ENCODE peak calls at places on chromosomes 12 and 14, in five cellular contexts. E, F, V, N and Y are unnamed samples.
A peak's percentile ranks its signal among the peaks of the same experiment; 100 is the strongest.

GRCh38 chr12:18798445-18799139 is 60.7 kb downstream of the CAPZA3 start:
- DNase-seq in E (no peak), F (no peak), V (no peak), N (no peak), Y (no peak)

GRCh38 chr12:101044512-101045074 is 165.4 kb downstream of the SLC5A8 start:
- DNase-seq in E (no peak), F (no peak), V (no peak), N (no peak), Y (no peak)

GRCh38 chr12:27246141-27246540 is 2.1 kb downstream of the STK38L start:
- DNase-seq in E (no peak), F (no peak), V (no peak), N (no peak), Y (no peak)

GRCh38 chr14:89155491-89155890 is 261.5 kb downstream of the FOXN3 start:
- DNase-seq in E (no peak), F (no peak), V (no peak), N (no peak), Y (no peak)

GRCh38 chr12:10941916-10942607 is 3.0 kb upstream of the TAS2R14 start:
- DNase-seq in E (no peak), F (no peak), V (peak; percentile 60), N (no peak), Y (peak; percentile 9)

GRCh38 chr12:9389796-9390195 is 181.6 kb upstream of the PZP start:
- DNase-seq in E (no peak), F (no peak), V (no peak), N (no peak), Y (no peak)

GRCh38 chr12:65517656-65518210 is 239.2 kb downstream of the MSRB3 start:
- DNase-seq in E (no peak), F (no peak), V (no peak), N (no peak), Y (no peak)

GRCh38 chr12:68532204-68532886 is 78.4 kb upstream of the RAP1B start:
- DNase-seq in E (no peak), F (no peak), V (no peak), N (no peak), Y (no peak)

GRCh38 chr14:70642313-70643235 is 858 bp downstream of the TTC9 start:
- DNase-seq in E (peak; percentile 14), F (peak; percentile 33), V (peak; percentile 91), N (no peak), Y (peak; percentile 12)

GRCh38 chr12:90233168-90234100 is 524.8 kb upstream of the ATP2B1 start:
- DNase-seq in E (no peak), F (no peak), V (no peak), N (no peak), Y (no peak)

GRCh38 chr14:95222151-95222631 is 64.9 kb upstream of the DICER1 start:
- DNase-seq in E (no peak), F (no peak), V (no peak), N (no peak), Y (no peak)

GRCh38 chr14:64201296-64201695 is 92.9 kb downstream of the ESR2 start:
- DNase-seq in E (no peak), F (no peak), V (no peak), N (no peak), Y (no peak)

GRCh38 chr12:104746689-104747088 is 211.4 kb downstream of the SLC41A2 start:
- DNase-seq in E (no peak), F (no peak), V (no peak), N (no peak), Y (no peak)

GRCh38 chr12:18581232-18581962 is 156.4 kb downstream of the PLCZ1 start:
- DNase-seq in E (no peak), F (no peak), V (no peak), N (no peak), Y (no peak)

GRCh38 chr12:89800435-89800834 is 91.8 kb upstream of the ATP2B1 start:
- DNase-seq in E (no peak), F (no peak), V (no peak), N (no peak), Y (peak; percentile 47)

GRCh38 chr12:55965941-55966407 is at the start of gene PMEL:
- DNase-seq in E (no peak), F (no peak), V (no peak), N (no peak), Y (no peak)

GRCh38 chr12:95073698-95074520 is 491 bp upstream of the NR2C1 start:
- DNase-seq in E (peak; percentile 17), F (no peak), V (no peak), N (no peak), Y (no peak)

GRCh38 chr14:21528381-21529348 is 2.5 kb upstream of the SALL2 start:
- DNase-seq in E (no peak), F (no peak), V (no peak), N (no peak), Y (no peak)

GRCh38 chr14:102317564-102318248 is 1.8 kb upstream of the ZNF839 start:
- DNase-seq in E (no peak), F (peak; percentile 24), V (peak; percentile 36), N (peak; percentile 42), Y (no peak)

GRCh38 chr14:102318781-102319276 is 717 bp upstream of the ZNF839 start:
- DNase-seq in E (no peak), F (no peak), V (peak; percentile 79), N (no peak), Y (no peak)

GRCh38 chr14:102314242-102315011 is 5.1 kb upstream of the ZNF839 start:
- DNase-seq in E (peak; percentile 84), F (peak; percentile 77), V (peak; percentile 96), N (peak; percentile 87), Y (peak; percentile 87)

GRCh38 chr14:102316746-102317563 is 2.6 kb upstream of the ZNF839 start:
- DNase-seq in E (peak; percentile 97), F (peak; percentile 95), V (peak; percentile 98), N (peak; percentile 92), Y (peak; percentile 90)

DNA sequence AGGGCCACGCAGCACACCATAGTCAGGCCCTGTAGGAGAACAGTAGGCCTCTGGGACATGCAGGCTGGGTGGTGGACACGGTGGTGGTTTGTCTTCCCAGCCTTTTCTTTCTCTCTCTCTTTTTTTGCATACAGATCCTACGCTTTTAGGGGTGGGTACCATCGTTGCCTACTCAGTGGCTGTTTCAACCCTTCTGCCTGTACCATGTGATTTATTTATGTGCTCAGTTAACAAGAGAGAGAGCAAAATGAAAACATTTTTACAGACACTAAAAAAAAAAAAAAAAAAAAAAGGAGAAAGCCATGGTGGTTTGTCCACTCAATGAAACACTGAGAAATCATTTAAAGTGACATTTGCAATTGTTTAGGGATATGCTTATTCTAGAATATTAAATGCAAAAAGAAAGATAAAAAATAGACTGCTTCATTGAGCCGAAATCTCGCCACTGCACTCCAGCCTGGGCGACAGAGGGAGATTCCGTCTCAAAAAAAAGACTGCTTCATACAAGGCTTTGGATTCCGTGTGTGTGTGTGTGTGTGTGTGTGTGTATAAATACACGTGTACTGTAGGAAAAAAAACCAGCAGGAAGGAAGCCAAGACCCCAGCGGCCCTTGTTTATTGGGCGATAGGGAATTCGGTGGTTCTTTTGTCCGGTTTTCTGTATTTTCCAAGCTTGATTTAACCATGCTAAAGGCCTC is 3.3 kb upstream of the ZNF839 start:
- DNase-seq in E (peak; percentile 54), F (no peak), V (peak; percentile 38), N (no peak), Y (peak; percentile 67)
- H3K4me1 ChIP-seq in E (peaks cover 16% of the 10 kb centered on the region), F (peaks cover 56% of the 10 kb centered on the region), V (peaks cover 60% of the 10 kb centered on the region), N (peaks cover 63% of the 10 kb centered on the region), Y (peaks cover 10% of the 10 kb centered on the region)

GRCh38 chr12:15928870-15929571 is 17.9 kb downstream of the DERA start:
- DNase-seq in E (peak; percentile 20), F (no peak), V (no peak), N (peak; percentile 21), Y (no peak)
- H3K4me1 ChIP-seq in E (peaks cover 12% of the 10 kb centered on the region), F (no peaks in the 10 kb centered on the region), V (no peaks in the 10 kb centered on the region), N (peaks cover 19% of the 10 kb centered on the region), Y (no peaks in the 10 kb centered on the region)

GRCh38 chr14:61523751-61524150 is 171.6 kb upstream of the HIF1A start:
- DNase-seq in E (no peak), F (no peak), V (no peak), N (no peak), Y (no peak)
- H3K4me1 ChIP-seq in E (peaks cover 64% of the 10 kb centered on the region), F (peaks cover 68% of the 10 kb centered on the region), V (peaks cover 54% of the 10 kb centered on the region), N (peaks cover 55% of the 10 kb centered on the region), Y (peaks cover 38% of the 10 kb centered on the region)

GRCh38 chr12:114670257-114670955 is 13.6 kb downstream of the TBX3 start:
- DNase-seq in E (no peak), F (no peak), V (no peak), N (no peak), Y (no peak)
- H3K4me1 ChIP-seq in E (peaks cover 3% of the 10 kb centered on the region), F (no peaks in the 10 kb centered on the region), V (peaks cover 33% of the 10 kb centered on the region), N (peaks cover 63% of the 10 kb centered on the region), Y (peaks cover 7% of the 10 kb centered on the region)